ENCODE peak calls at places on chromosomes 4 and X, in five cellular contexts. S, L, Q, J and V are unnamed samples.
A peak's percentile ranks its signal among the peaks of the same experiment; 100 is the strongest.

GRCh38 chr4:11545651-11546050 is 117.0 kb upstream of the HS3ST1 start:
- DNase-seq in S (no peak), L (no peak), Q (no peak), J (no peak), V (no peak)

GRCh38 chr4:128866691-128867090 is 57.2 kb downstream of the JADE1 start:
- DNase-seq in S (no peak), L (no peak), Q (no peak), J (no peak), V (no peak)

GRCh38 chrX:85108165-85108564 is 104.5 kb downstream of the APOOL start:
- DNase-seq in S (no peak), L (no peak), Q (no peak), J (no peak), V (no peak)

GRCh38 chrX:45295587-45295986 is 94.9 kb upstream of the DIPK2B start:
- DNase-seq in S (no peak), L (no peak), Q (peak; percentile 40), J (peak; percentile 74), V (peak; percentile 7)

GRCh38 chrX:40644821-40645358 is 2.5 kb downstream of the CXorf38 start:
- DNase-seq in S (peak; percentile 80), L (peak; percentile 60), Q (peak; percentile 73), J (peak; percentile 71), V (peak; percentile 12)

GRCh38 chrX:48761674-48762471 is at the start of gene GLOD5:
- DNase-seq in S (no peak), L (no peak), Q (peak; percentile 10), J (no peak), V (peak; percentile 25)

GRCh38 chr4:2337896-2338295 is 76.0 kb upstream of the MXD4 start:
- DNase-seq in S (peak; percentile 63), L (no peak), Q (no peak), J (no peak), V (no peak)

GRCh38 chr4:186624951-186625350 is 69.6 kb upstream of the MTNR1A start:
- DNase-seq in S (no peak), L (no peak), Q (peak; percentile 80), J (no peak), V (no peak)

GRCh38 chrX:131626681-131627296 is 82.9 kb downstream of the OR13H1 start:
- DNase-seq in S (no peak), L (no peak), Q (peak; percentile 7), J (no peak), V (no peak)

GRCh38 chr4:23733476-23733875 is 156.4 kb downstream of the PPARGC1A start:
- DNase-seq in S (no peak), L (no peak), Q (no peak), J (no peak), V (no peak)

GRCh38 chr4:147851135-147851534 is 119.2 kb downstream of the ARHGAP10 start:
- DNase-seq in S (no peak), L (no peak), Q (no peak), J (no peak), V (no peak)
- H3K4me1 ChIP-seq in S (peaks cover 2% of the 10 kb centered on the region), L (peaks cover 88% of the 10 kb centered on the region), Q (no peaks in the 10 kb centered on the region), J (peaks cover 22% of the 10 kb centered on the region), V (peaks cover 15% of the 10 kb centered on the region)

DNA sequence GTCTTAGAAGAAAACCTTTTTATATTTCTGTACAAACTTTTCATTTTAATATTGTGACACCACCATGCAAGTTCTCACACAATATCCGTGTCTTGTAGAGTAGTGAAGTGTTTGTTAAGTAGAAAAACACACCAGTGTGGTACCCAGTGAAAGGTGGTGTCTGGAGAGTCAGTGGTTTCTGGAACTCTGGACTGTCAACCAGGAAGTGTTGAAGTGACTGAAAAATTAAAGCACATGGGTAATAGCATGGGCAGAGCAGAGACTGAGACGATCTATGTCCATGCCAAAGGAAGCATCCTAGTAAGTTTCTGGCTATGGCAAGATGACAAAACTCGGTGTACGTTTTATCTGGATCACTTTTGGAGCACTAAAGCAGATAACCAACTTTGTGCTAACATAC is 22.2 kb downstream of the RAB9A start:
- DNase-seq in S (no peak), L (no peak), Q (no peak), J (no peak), V (no peak)
- H3K4me1 ChIP-seq in S (no peaks in the 10 kb centered on the region), L (no peaks in the 10 kb centered on the region), Q (no peaks in the 10 kb centered on the region), J (no peaks in the 10 kb centered on the region), V (no peaks in the 10 kb centered on the region)

GRCh38 chr4:73707918-73708577 is 32.3 kb upstream of the CXCL8 start:
- DNase-seq in S (no peak), L (no peak), Q (peak; percentile 93), J (peak; percentile 90), V (no peak)
- H3K4me1 ChIP-seq in S (no peaks in the 10 kb centered on the region), L (peaks cover 31% of the 10 kb centered on the region), Q (no peaks in the 10 kb centered on the region), J (peaks cover 59% of the 10 kb centered on the region), V (no peaks in the 10 kb centered on the region)

GRCh38 chr4:105473340-105474109 is at the start of gene PPA2:
- DNase-seq in S (peak; percentile 96), L (peak; percentile 81), Q (peak; percentile 94), J (peak; percentile 87), V (peak; percentile 91)

GRCh38 chr4:105474110-105474518 is 252 bp upstream of the PPA2 start:
- DNase-seq in S (no peak), L (peak; percentile 76), Q (peak; percentile 91), J (peak; percentile 89), V (no peak)

GRCh38 chr4:105471566-105472176 is 2.2 kb downstream of the PPA2 start:
- DNase-seq in S (no peak), L (peak; percentile 86), Q (peak; percentile 83), J (peak; percentile 81), V (peak; percentile 79)

GRCh38 chr4:105472871-105473339 is 957 bp downstream of the PPA2 start:
- DNase-seq in S (no peak), L (no peak), Q (no peak), J (no peak), V (no peak)
- H3K4me1 ChIP-seq in S (peaks cover 6% of the 10 kb centered on the region), L (peaks cover 35% of the 10 kb centered on the region), Q (peaks cover 13% of the 10 kb centered on the region), J (peaks cover 18% of the 10 kb centered on the region), V (peaks cover 9% of the 10 kb centered on the region)

GRCh38 chrX:22424141-22424915 is 151.6 kb downstream of the CBLL2 start:
- DNase-seq in S (no peak), L (no peak), Q (no peak), J (peak; percentile 41), V (no peak)
- H3K4me1 ChIP-seq in S (no peaks in the 10 kb centered on the region), L (no peaks in the 10 kb centered on the region), Q (no peaks in the 10 kb centered on the region), J (peaks cover 33% of the 10 kb centered on the region), V (no peaks in the 10 kb centered on the region)

GRCh38 chr4:101724093-101724492 is 66.4 kb upstream of the BANK1 start:
- DNase-seq in S (no peak), L (no peak), Q (no peak), J (no peak), V (no peak)

DNA sequence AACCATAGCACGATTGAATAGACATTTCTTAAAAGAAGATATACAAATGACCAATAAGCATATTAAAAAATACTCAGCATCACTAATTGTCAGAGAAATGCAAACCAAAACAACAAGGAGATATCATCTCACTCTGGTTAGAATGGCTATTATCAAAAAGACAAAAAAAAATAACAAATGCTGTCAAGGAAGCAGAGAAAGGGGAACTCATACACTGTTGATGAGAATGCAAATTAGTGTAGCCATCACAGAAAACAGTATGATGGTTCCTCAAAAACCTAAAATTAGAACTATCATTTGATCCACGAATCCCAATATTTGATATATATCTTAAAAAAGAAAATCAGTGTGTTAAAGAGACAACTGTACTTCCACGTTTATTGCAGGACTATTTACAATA is 71.7 kb upstream of the BANK1 start:
- DNase-seq in S (no peak), L (no peak), Q (no peak), J (no peak), V (no peak)
- H3K4me1 ChIP-seq in S (no peaks in the 10 kb centered on the region), L (no peaks in the 10 kb centered on the region), Q (no peaks in the 10 kb centered on the region), J (no peaks in the 10 kb centered on the region), V (no peaks in the 10 kb centered on the region)